ENCODE peak calls at places on chromosomes 3 and 15, in six cellular contexts. F, D, U, L, Y and P are unnamed samples.

GRCh38 chr15:90402230-90402629 is 14.2 kb downstream of the IQGAP1 start:
- DNase-seq in F (peak; percentile 55), D (peak; percentile 88), U (no peak), L (no peak), Y (peak; percentile 83), P (peak; percentile 79)

GRCh38 chr3:127588675-127589577 is 1.6 kb downstream of the TPRA1 start:
- DNase-seq in F (no peak), D (peak; percentile 57), U (peak; percentile 25), L (no peak), Y (peak; percentile 74), P (peak; percentile 75)

GRCh38 chr15:80662756-80663553 is 32.2 kb upstream of the ABHD17C start:
- DNase-seq in F (no peak), D (no peak), U (no peak), L (peak; percentile 22), Y (peak; percentile 99), P (peak; percentile 98)

GRCh38 chr3:74532446-74532845 is 82.0 kb downstream of the CNTN3 start:
- DNase-seq in F (no peak), D (peak; percentile 94), U (no peak), L (no peak), Y (peak; percentile 90), P (peak; percentile 75)

GRCh38 chr15:66006986-66007385 is 137.7 kb downstream of the RAB11A start:
- DNase-seq in F (no peak), D (peak; percentile 52), U (no peak), L (no peak), Y (peak; percentile 69), P (peak; percentile 79)

GRCh38 chr3:48402281-48402732 is 27.6 kb downstream of the PLXNB1 start:
- DNase-seq in F (peak; percentile 84), D (peak; percentile 91), U (peak; percentile 75), L (peak; percentile 73), Y (peak; percentile 90), P (peak; percentile 97)

GRCh38 chr3:191238321-191238817 is 39.3 kb downstream of the OSTN start:
- DNase-seq in F (no peak), D (peak; percentile 88), U (no peak), L (no peak), Y (peak; percentile 94), P (peak; percentile 84)

GRCh38 chr15:97615114-97615513 is 345.4 kb upstream of the ARRDC4 start:
- DNase-seq in F (no peak), D (no peak), U (no peak), L (no peak), Y (no peak), P (no peak)

GRCh38 chr3:100225883-100226282 is 34.9 kb upstream of the TBC1D23 start:
- DNase-seq in F (no peak), D (no peak), U (no peak), L (no peak), Y (no peak), P (no peak)

GRCh38 chr3:114274929-114275328 is 18.9 kb upstream of the TIGIT start:
- DNase-seq in F (no peak), D (peak; percentile 46), U (no peak), L (no peak), Y (peak; percentile 55), P (peak; percentile 55)

GRCh38 chr3:190178779-190179178 is 58.1 kb upstream of the P3H2 start:
- DNase-seq in F (no peak), D (no peak), U (no peak), L (no peak), Y (peak; percentile 88), P (peak; percentile 82)

GRCh38 chr15:63729115-63729884 is 104.4 kb downstream of the HERC1 start:
- DNase-seq in F (no peak), D (no peak), U (no peak), L (peak; percentile 63), Y (peak; percentile 8), P (no peak)

GRCh38 chr3:71254251-71254650 is 329.3 kb downstream of the FOXP1 start:
- DNase-seq in F (no peak), D (peak; percentile 40), U (no peak), L (no peak), Y (no peak), P (no peak)

GRCh38 chr15:33188654-33189257 is 5.8 kb downstream of the FMN1 start:
- DNase-seq in F (no peak), D (no peak), U (no peak), L (no peak), Y (no peak), P (no peak)

GRCh38 chr15:49823987-49824538 is 203.2 kb downstream of the DTWD1 start:
- DNase-seq in F (no peak), D (no peak), U (no peak), L (peak; percentile 18), Y (no peak), P (no peak)

GRCh38 chr15:63811942-63812341 is 21.8 kb downstream of the HERC1 start:
- DNase-seq in F (no peak), D (no peak), U (no peak), L (no peak), Y (no peak), P (no peak)

GRCh38 chr3:9224490-9224889 is 25.0 kb downstream of the SRGAP3 start:
- DNase-seq in F (no peak), D (peak; percentile 7), U (no peak), L (no peak), Y (peak; percentile 35), P (peak; percentile 33)

GRCh38 chr3:120155108-120155507 is 60.9 kb upstream of the GSK3B start:
- DNase-seq in F (no peak), D (no peak), U (no peak), L (no peak), Y (no peak), P (no peak)

GRCh38 chr15:47846128-47846868 is 129.0 kb downstream of the SEMA6D start:
- DNase-seq in F (no peak), D (no peak), U (no peak), L (no peak), Y (no peak), P (no peak)

GRCh38 chr15:90002428-90002844 is 1.3 kb downstream of the ZNF710 start:
- DNase-seq in F (peak; percentile 58), D (peak; percentile 30), U (peak; percentile 75), L (peak; percentile 62), Y (peak; percentile 29), P (peak; percentile 58)

GRCh38 chr3:126353694-126354321 is 3.4 kb downstream of the KLF15 start:
- DNase-seq in F (peak; percentile 31), D (no peak), U (peak; percentile 48), L (no peak), Y (no peak), P (no peak)

GRCh38 chr3:20916966-20917606 is 731.1 kb upstream of the SGO1 start:
- DNase-seq in F (no peak), D (no peak), U (no peak), L (no peak), Y (no peak), P (no peak)

GRCh38 chr15:41169784-41170183 is 53.7 kb upstream of the INO80 start:
- DNase-seq in F (peak; percentile 54), D (no peak), U (no peak), L (no peak), Y (no peak), P (no peak)

GRCh38 chr3:13600950-13601691 is 52.2 kb downstream of the FBLN2 start:
- DNase-seq in F (no peak), D (peak; percentile 69), U (no peak), L (no peak), Y (peak; percentile 99), P (peak; percentile 99)

GRCh38 chr3:16252243-16252978 is 12.3 kb downstream of the DPH3 start:
- DNase-seq in F (no peak), D (no peak), U (no peak), L (no peak), Y (peak; percentile 62), P (peak; percentile 65)

GRCh38 chr3:110487840-110488239 is 583.8 kb upstream of the NECTIN3 start:
- DNase-seq in F (no peak), D (no peak), U (no peak), L (no peak), Y (no peak), P (no peak)

GRCh38 chr3:63967675-63968611 is 55.4 kb downstream of the PSMD6 start:
- DNase-seq in F (peak; percentile 45), D (peak; percentile 77), U (no peak), L (peak; percentile 57), Y (peak; percentile 39), P (peak; percentile 35)

GRCh38 chr3:183883291-183884096 is 1.2 kb downstream of the PARL start:
- DNase-seq in F (no peak), D (no peak), U (no peak), L (no peak), Y (no peak), P (no peak)

GRCh38 chr3:150005243-150006102 is 34.8 kb upstream of the PFN2 start:
- DNase-seq in F (no peak), D (no peak), U (no peak), L (no peak), Y (peak; percentile 71), P (peak; percentile 61)

GRCh38 chr3:45034612-45035252 is 8.6 kb downstream of the CLEC3B start:
- DNase-seq in F (peak; percentile 84), D (no peak), U (peak; percentile 80), L (peak; percentile 62), Y (no peak), P (no peak)

GRCh38 chr15:40103124-40103858 is 5.4 kb downstream of the BMF start:
- DNase-seq in F (peak; percentile 85), D (peak; percentile 58), U (peak; percentile 92), L (peak; percentile 89), Y (peak; percentile 76), P (peak; percentile 90)
- TF ChIP-seq CTCF in F (no peak), D (no peak), U (no peak), L (no peak), Y (no peak), P (no peak)

GRCh38 chr3:27591321-27591711 is 107.1 kb upstream of the SLC4A7 start:
- DNase-seq in F (no peak), D (no peak), U (no peak), L (no peak), Y (no peak), P (no peak)
- H3K4me3 ChIP-seq in F (no peak overlapping the region), D (no peak overlapping the region), U (no peak overlapping the region), L (no peak overlapping the region), Y (no peak overlapping the region), P (no peak overlapping the region)

DNA sequence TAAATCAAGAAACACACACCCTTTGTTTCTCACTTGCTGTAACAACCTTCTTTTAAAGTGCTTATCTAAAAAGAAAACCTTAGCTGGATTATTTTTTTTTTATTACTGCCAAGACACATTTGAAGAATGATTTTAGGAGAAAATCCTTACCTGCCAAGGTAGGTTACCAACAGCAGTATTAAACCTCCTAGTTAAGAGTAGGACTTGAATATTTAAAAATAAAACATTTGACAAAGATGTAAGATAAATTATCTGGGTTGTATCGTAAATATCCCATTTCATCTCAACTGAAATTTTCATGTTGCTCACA is 192.1 kb downstream of the PDZRN3 start:
- DNase-seq in F (no peak), D (no peak), U (no peak), L (no peak), Y (no peak), P (no peak)
- TF ChIP-seq CTCF in F (no peak), D (no peak), U (no peak), L (no peak), Y (no peak), P (no peak)

GRCh38 chr15:70714575-70714974 is 48.8 kb downstream of the UACA start:
- DNase-seq in F (no peak), D (peak; percentile 52), U (no peak), L (no peak), Y (peak; percentile 51), P (peak; percentile 46)

GRCh38 chr15:70710714-70711113 is 52.6 kb downstream of the UACA start:
- DNase-seq in F (no peak), D (no peak), U (peak; percentile 28), L (no peak), Y (no peak), P (no peak)

GRCh38 chr15:70715840-70716510 is 47.4 kb downstream of the UACA start:
- DNase-seq in F (no peak), D (no peak), U (no peak), L (no peak), Y (no peak), P (peak; percentile 7)

GRCh38 chr15:70717237-70717793 is 46.0 kb downstream of the UACA start:
- DNase-seq in F (no peak), D (no peak), U (no peak), L (no peak), Y (no peak), P (no peak)

GRCh38 chr15:70713547-70714414 is 49.6 kb downstream of the UACA start:
- DNase-seq in F (no peak), D (peak; percentile 53), U (no peak), L (no peak), Y (no peak), P (no peak)
- H3K4me3 ChIP-seq in F (no peak overlapping the region), D (no peak overlapping the region), U (no peak overlapping the region), L (no peak overlapping the region), Y (no peak overlapping the region), P (no peak overlapping the region)